ENCODE peak calls at places on chromosomes 6 and 20, in four cellular contexts. Z is iPS-NIHi11, L is HT1080, J is NB4. R is an unnamed sample.

GRCh38 chr6:152636675-152637421 is at the start of gene SYNE1:
- DNase-seq in L (no peak), J (no peak), Z (peak; percentile 63), R (no peak)

GRCh38 chr6:12472601-12473038 is 182.5 kb downstream of the EDN1 start:
- DNase-seq in L (peak; percentile 31), Z (no peak), J (no peak), R (peak; percentile 31)

GRCh38 chr6:82040405-82041221 is 206.9 kb downstream of the IBTK start:
- DNase-seq in L (peak; percentile 58), Z (peak; percentile 46), J (peak; percentile 56), R (peak; percentile 23)

GRCh38 chr20:44540834-44541233 is 19.0 kb upstream of the SERINC3 start:
- DNase-seq in L (peak; percentile 64), J (no peak), Z (peak; percentile 17), R (no peak)

GRCh38 chr20:42043921-42044320 is 425.7 kb upstream of the CHD6 start:
- DNase-seq in J (no peak), L (no peak), Z (no peak), R (no peak)

GRCh38 chr6:166309977-166310376 is 1.8 kb upstream of the PRR18 start:
- DNase-seq in J (no peak), L (no peak), Z (no peak), R (no peak)

GRCh38 chr6:2102316-2102883 is 143.0 kb downstream of the GMDS start:
- DNase-seq in Z (no peak), J (peak; percentile 82), L (no peak), R (no peak)

GRCh38 chr6:43621078-43621835 is 7.8 kb downstream of the GTPBP2 start:
- DNase-seq in L (no peak), J (no peak), Z (no peak), R (no peak)

GRCh38 chr20:642398-643174 is 10.4 kb downstream of the SRXN1 start:
- DNase-seq in L (no peak), Z (peak; percentile 83), J (no peak), R (no peak)

GRCh38 chr20:21033817-21034216 is 72.3 kb downstream of the LINC00237 start:
- DNase-seq in J (no peak), Z (no peak), L (no peak), R (no peak)

GRCh38 chr6:17354700-17355403 is 38.5 kb upstream of the CAP2 start:
- DNase-seq in Z (no peak), L (peak; percentile 81), J (peak; percentile 48), R (no peak)

GRCh38 chr6:14822689-14823088 is 423.2 kb upstream of the JARID2 start:
- DNase-seq in L (no peak), J (no peak), Z (no peak), R (no peak)

GRCh38 chr6:70590387-70590786 is 23.7 kb downstream of the SDHAF4 start:
- DNase-seq in J (no peak), Z (no peak), L (no peak), R (no peak)

GRCh38 chr6:7238900-7239589 is 74.0 kb downstream of the SSR1 start:
- DNase-seq in J (peak; percentile 86), Z (peak; percentile 83), L (peak; percentile 67), R (no peak)

GRCh38 chr20:48294942-48295341 is 509.7 kb upstream of the SULF2 start:
- DNase-seq in Z (no peak), L (no peak), J (no peak), R (no peak)

GRCh38 chr20:2822073-2822472 is 5.9 kb downstream of the TMEM239 start:
- DNase-seq in J (peak; percentile 73), Z (no peak), L (peak; percentile 17), R (no peak)

GRCh38 chr6:141829996-141830395 is 302.7 kb upstream of the GJE1 start:
- DNase-seq in J (no peak), Z (no peak), L (no peak), R (no peak)

R was measured in AG09319.